ENCODE peak calls at places on chromosome 22, in eight cellular contexts. U, H, I, D, T, R, L and E are unnamed samples. For H3K4me1 and H3K27me3, the result is how much of the 10 kb centered on the place peaks cover.

GRCh38 chr22:47355776-47356432 is 593.5 kb downstream of the TBC1D22A start:
- DNase-seq in U (no peak), H (no peak), L (no peak), I (no peak), T (no peak), R (no peak), D (no peak), E (no peak)

GRCh38 chr22:48857202-48857805 is 970.4 kb downstream of the BRD1 start:
- DNase-seq in U (peak), T (no peak), R (no peak), I (no peak), D (no peak), L (no peak), H (no peak), E (no peak)

GRCh38 chr22:23419151-23419550 is 160.9 kb downstream of the IGLL1 start:
- DNase-seq in R (no peak), D (no peak), T (no peak), U (no peak), I (no peak), H (no peak), L (no peak), E (no peak)

GRCh38 chr22:33923660-33924246 is 3.5 kb upstream of the LARGE1 start:
- DNase-seq in U (peak), L (no peak), T (peak), R (no peak), H (no peak), D (no peak), I (peak), E (peak)

GRCh38 chr22:30234786-30235470 is 11.6 kb downstream of the LIF start:
- DNase-seq in T (peak), H (no peak), I (no peak), R (no peak), U (no peak), D (no peak), L (no peak), E (peak)

GRCh38 chr22:43635101-43635500 is 177.0 kb downstream of the EFCAB6 start:
- DNase-seq in T (no peak), R (no peak), I (no peak), D (no peak), L (peak), H (no peak), U (no peak), E (no peak)

GRCh38 chr22:42280836-42281235 is 10.4 kb upstream of the TCF20 start:
- DNase-seq in I (no peak), H (no peak), T (no peak), R (no peak), D (no peak), U (peak), L (no peak), E (no peak)

GRCh38 chr22:48486163-48486957 is 1341.3 kb downstream of the BRD1 start:
- DNase-seq in I (no peak), T (no peak), L (no peak), H (peak), R (no peak), D (no peak), U (no peak), E (no peak)

GRCh38 chr22:44729391-44730012 is 22.9 kb upstream of the ARHGAP8 start:
- DNase-seq in I (no peak), T (no peak), R (peak), U (peak), L (no peak), D (no peak), H (peak), E (peak)

GRCh38 chr22:30127749-30128166 is 47.5 kb downstream of the HORMAD2 start:
- DNase-seq in I (no peak), L (no peak), R (no peak), H (no peak), D (no peak), U (no peak), T (no peak), E (no peak)

GRCh38 chr22:17767236-17768065 is 6.8 kb downstream of the BID start:
- DNase-seq in U (no peak), T (no peak), D (no peak), I (no peak), L (no peak), H (no peak), R (no peak), E (no peak)

GRCh38 chr22:46417769-46418168 is 82.3 kb downstream of the TRMU start:
- DNase-seq in R (peak), U (no peak), T (no peak), H (no peak), D (no peak), I (no peak), L (no peak), E (peak)

GRCh38 chr22:32999039-32999861 is 58.9 kb downstream of the SYN3 start:
- DNase-seq in R (no peak), H (no peak), L (peak), I (no peak), T (no peak), D (no peak), U (no peak), E (no peak)

GRCh38 chr22:31233001-31233400 is 20.9 kb downstream of the LIMK2 start:
- DNase-seq in U (no peak), I (no peak), T (no peak), D (no peak), L (no peak), R (no peak), H (no peak), E (no peak)

GRCh38 chr22:41565403-41566054 is 4.7 kb downstream of the CSDC2 start:
- DNase-seq in R (no peak), U (peak), H (no peak), I (peak), T (no peak), L (no peak), D (no peak), E (no peak)

GRCh38 chr22:29116397-29117123 is 43.7 kb downstream of the KREMEN1 start:
- DNase-seq in L (no peak), T (no peak), D (no peak), I (no peak), H (no peak), R (no peak), U (no peak), E (no peak)
- TF ChIP-seq POLR2A in L (no peak), T (no peak), D (no peak), I (no peak), H (no peak), R (no peak), U (no peak), E (no peak)

GRCh38 chr22:37860796-37861421 is 11.7 kb downstream of the EIF3L start:
- DNase-seq in U (no peak), H (no peak), D (no peak), T (peak), I (no peak), L (no peak), R (no peak), E (peak)

GRCh38 chr22:37865510-37865909 is 16.3 kb downstream of the EIF3L start:
- DNase-seq in T (no peak), H (no peak), L (no peak), I (no peak), D (no peak), U (no peak), R (no peak), E (peak)

DNA sequence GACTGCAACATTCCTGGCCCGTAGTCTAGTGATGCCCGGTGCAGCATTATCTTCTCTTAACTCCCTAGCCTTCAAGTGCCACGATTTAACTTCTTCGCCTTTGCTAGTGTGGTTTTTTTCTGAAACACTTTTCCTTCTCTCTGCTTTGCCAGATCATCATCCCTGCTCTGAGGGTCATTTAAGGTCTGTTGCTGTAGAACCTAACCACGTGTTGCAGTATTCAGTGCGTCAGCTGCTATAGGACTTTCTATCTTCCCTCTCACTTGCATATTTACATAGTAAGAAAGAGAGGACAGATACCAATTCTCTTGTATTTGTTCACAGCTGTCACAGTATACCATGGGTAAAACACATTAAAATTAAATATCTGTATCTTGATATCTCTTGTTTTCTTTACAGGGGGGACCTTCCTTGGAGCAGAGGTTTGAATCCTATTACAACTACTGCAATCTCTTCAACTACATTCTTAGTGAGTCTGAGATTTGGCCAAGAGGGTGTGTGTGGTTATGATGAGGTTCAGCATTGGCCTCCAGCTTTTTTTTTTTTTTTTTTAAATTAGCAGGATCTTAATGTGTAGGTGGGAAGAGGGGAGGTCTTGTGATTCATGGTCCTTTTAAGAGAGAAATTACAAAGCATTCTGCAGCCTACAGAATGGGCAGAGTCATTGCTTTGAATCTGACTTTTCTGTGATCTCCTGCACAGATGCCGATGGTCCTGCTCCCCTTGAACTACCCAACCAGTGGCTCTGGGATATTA is 13.5 kb downstream of the EIF3L start:
- DNase-seq in R (no peak), L (no peak), T (no peak), U (no peak), H (no peak), D (no peak), I (no peak), E (no peak)
- H3K4me1 ChIP-seq in R (under half), L (under half), T (half or more), U (under half), H (half or more), D (under half), I (under half), E (under half)

DNA sequence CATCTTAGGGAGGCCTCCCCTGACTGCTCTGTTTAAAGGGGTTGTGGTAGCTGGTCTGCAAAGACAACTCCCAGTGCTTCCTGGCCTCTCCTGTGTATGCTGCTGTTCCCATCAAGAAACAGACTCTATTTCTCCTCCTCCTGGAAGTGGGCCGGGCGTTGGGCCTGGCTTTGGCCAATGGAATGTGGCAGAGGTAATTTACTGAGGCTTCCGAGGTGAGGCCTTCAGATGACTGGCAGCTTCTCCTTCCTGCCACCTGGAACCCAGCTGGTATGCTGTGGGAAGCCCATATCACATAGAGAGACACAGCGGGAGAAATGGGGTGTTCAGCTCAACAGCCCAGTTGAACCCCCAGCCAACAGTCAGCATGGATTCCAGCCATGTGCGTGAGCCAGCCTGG is 25.1 kb upstream of the EIF3D start:
- DNase-seq in T (no peak), R (peak), U (no peak), I (no peak), D (no peak), H (no peak), L (no peak), E (no peak)
- H3K27me3 ChIP-seq in T (under half), R (under half), U (under half), I (under half), D (under half), H (under half), L (under half), E (under half)

GRCh38 chr22:20829735-20830134 is 28.9 kb downstream of the PI4KA start:
- DNase-seq in D (no peak), H (no peak), U (no peak), R (no peak), L (no peak), I (no peak), T (no peak), E (no peak)
- TF ChIP-seq POLR2A in D (no peak), H (no peak), U (no peak), R (no peak), L (no peak), I (no peak), T (no peak), E (no peak)

GRCh38 chr22:40193429-40194421 is 16.0 kb downstream of the TNRC6B start:
- DNase-seq in U (no peak), D (no peak), T (no peak), L (no peak), H (no peak), I (no peak), R (no peak), E (peak)
- H3K4me1 ChIP-seq in U (half or more), D (under half), T (half or more), L (half or more), H (under half), I (under half), R (half or more), E (half or more)

DNA sequence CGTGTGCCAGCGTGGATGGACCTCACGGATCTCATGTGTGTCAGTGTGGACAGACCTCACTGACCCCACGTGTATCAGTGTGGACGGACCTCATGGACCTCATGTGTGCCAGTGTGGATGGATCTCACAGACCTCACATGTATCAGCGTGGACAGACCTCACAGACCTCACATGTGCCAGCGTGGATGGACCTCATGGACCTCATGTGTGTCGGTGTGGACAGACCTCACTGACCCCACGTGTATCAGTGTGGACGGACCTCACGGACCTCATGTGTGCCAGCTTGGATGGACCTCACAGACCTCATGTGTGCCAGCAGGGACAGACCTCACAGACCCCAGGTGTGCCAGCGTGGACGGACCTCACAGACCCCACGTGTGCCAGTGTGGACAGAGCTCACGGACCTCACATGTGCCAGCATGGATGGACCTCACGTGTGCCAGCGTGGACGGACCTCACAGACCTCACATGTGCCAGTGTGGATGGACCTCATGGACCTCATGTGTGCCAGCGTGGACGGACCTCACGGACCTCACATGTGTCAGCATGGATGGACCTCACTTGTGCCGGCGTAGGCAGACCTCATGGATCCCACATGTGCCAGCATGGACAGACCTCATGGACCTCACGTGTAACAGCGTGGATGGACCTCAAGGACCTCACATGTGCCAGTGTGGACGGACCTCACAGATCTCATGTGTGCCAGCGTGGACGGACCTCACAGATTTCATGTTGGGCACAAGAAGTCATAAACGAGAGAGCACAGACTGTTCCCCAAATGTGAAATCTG is 18.2 kb downstream of the TTLL8 start:
- DNase-seq in U (peak), R (no peak), D (no peak), T (no peak), L (no peak), H (no peak), I (no peak), E (no peak)
- H3K27me3 ChIP-seq in U (under half), R (under half), D (under half), T (under half), L (under half), H (under half), I (under half), E (under half)